ENCODE peak calls at places on chromosomes 2 and 18, in four cellular contexts. J, D, H and P are unnamed samples.

GRCh38 chr2:126534508-126534907 is 121.5 kb upstream of the GYPC start:
- DNase-seq in D (no peak), J (no peak), H (no peak), P (no peak)

GRCh38 chr2:158072361-158072760 is 29.3 kb upstream of the UPP2 start:
- DNase-seq in D (no peak), J (no peak), H (no peak), P (no peak)

GRCh38 chr2:159982270-159982669 is 80.1 kb downstream of the PLA2R1 start:
- DNase-seq in J (no peak), D (no peak), H (peak; percentile 64), P (peak; percentile 72)

GRCh38 chr2:117190856-117191255 is 623.6 kb upstream of the DDX18 start:
- DNase-seq in D (no peak), H (no peak), J (no peak), P (no peak)

GRCh38 chr2:121925466-121925865 is 170.0 kb downstream of the TSN start:
- DNase-seq in J (no peak), H (no peak), D (no peak), P (no peak)

GRCh38 chr2:155099784-155100183 is 401.3 kb downstream of the KCNJ3 start:
- DNase-seq in H (no peak), J (peak; percentile 53), D (no peak), P (no peak)

GRCh38 chr18:48157956-48158355 is 227.5 kb upstream of the SMAD2 start:
- DNase-seq in H (no peak), J (no peak), D (no peak), P (no peak)

GRCh38 chr2:43222472-43223146 is 3.8 kb downstream of the ZFP36L2 start:
- DNase-seq in D (no peak), J (no peak), H (peak; percentile 41), P (peak; percentile 7)

GRCh38 chr2:241315879-241316700 is at the start of gene SEPTIN2:
- DNase-seq in D (no peak), J (no peak), H (peak; percentile 28), P (peak; percentile 41)

GRCh38 chr18:34976899-34977786 is 64.1 kb upstream of the MAPRE2 start:
- DNase-seq in H (peak; percentile 19), D (peak; percentile 93), J (peak; percentile 87), P (peak; percentile 38)

GRCh38 chr2:3427272-3427671 is 47.8 kb downstream of the TRAPPC12 start:
- DNase-seq in H (no peak), D (no peak), J (no peak), P (no peak)

GRCh38 chr2:57549642-57550102 is 496.9 kb upstream of the VRK2 start:
- DNase-seq in H (no peak), J (no peak), D (no peak), P (peak; percentile 6)

GRCh38 chr2:238471-239268 is 25.2 kb downstream of the SH3YL1 start:
- DNase-seq in D (no peak), H (peak; percentile 9), J (no peak), P (no peak)

GRCh38 chr2:1049691-1050090 is 99.0 kb downstream of the SNTG2 start:
- DNase-seq in D (no peak), J (no peak), H (peak; percentile 70), P (peak; percentile 87)

GRCh38 chr18:74311000-74311399 is 4.6 kb upstream of the C18orf63 start:
- DNase-seq in D (no peak), H (no peak), J (no peak), P (no peak)

GRCh38 chr18:74314759-74315463 is 728 bp upstream of the C18orf63 start:
- DNase-seq in D (no peak), H (no peak), J (no peak), P (no peak)

GRCh38 chr18:74315464-74316256 is at the start of gene C18orf63:
- DNase-seq in D (no peak), J (no peak), H (no peak), P (no peak)

DNA sequence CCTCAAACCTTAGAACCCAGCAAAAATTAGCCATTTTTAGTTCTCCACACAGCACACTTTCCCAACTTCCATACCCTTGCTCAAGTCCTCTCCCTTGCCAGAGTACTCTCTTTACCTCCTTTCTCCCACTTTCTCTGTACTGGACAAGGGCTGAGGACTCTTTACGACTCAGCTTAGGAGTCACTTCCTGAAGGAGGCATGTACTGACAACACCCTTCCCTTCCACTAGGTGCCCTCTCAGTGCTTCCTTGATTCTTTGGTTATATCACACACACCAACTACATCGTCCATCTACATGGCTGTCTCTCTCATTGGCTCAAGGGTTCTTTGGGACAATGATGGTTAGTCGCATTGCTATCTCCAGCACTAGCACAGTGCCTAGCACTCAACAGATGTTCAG is 5.2 kb upstream of the C18orf63 start:
- DNase-seq in J (peak; percentile 49), D (no peak), H (peak; percentile 60), P (peak; percentile 33)
- TF ChIP-seq CTCF in J (peak; percentile 56), D (peak; percentile 71), H (peak; percentile 47), P (peak; percentile 74)

GRCh38 chr18:46715062-46715461 is 41.8 kb downstream of the ST8SIA5 start:
- DNase-seq in J (no peak), H (no peak), D (no peak), P (no peak)
- TF ChIP-seq CTCF in J (peak; percentile 56), H (no peak), D (no peak), P (no peak)

DNA sequence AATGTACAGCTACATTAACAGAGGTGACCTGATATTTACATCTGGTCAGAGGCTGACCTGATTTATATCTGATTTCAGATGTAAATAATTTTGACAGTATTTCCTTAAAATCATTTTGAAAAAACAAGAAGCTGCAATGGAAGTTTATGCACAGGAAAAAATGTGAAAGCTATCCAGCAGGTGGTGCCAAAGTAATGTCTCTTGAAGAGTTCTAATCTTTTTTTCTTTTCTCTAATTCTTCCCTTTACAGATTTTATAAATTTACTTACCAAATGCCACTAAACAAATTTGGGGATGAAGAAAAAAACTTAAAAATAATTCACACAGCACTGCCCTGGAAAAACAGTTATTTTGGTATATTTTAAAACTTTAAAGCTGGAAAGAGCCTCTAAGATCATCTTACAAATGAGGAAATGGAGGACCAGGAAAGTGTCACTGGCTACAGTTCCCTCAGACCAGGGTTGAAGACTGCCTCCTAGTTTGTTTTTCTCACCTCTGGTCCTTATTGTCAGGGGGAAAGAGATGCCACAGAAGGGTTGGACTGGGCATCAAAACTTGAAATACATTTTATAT is 16.4 kb upstream of the FBLN7 start:
- DNase-seq in J (no peak), D (no peak), H (peak; percentile 66), P (peak; percentile 40)
- TF ChIP-seq CTCF in J (peak; percentile 82), D (peak; percentile 55), H (peak; percentile 71), P (peak; percentile 55)

DNA sequence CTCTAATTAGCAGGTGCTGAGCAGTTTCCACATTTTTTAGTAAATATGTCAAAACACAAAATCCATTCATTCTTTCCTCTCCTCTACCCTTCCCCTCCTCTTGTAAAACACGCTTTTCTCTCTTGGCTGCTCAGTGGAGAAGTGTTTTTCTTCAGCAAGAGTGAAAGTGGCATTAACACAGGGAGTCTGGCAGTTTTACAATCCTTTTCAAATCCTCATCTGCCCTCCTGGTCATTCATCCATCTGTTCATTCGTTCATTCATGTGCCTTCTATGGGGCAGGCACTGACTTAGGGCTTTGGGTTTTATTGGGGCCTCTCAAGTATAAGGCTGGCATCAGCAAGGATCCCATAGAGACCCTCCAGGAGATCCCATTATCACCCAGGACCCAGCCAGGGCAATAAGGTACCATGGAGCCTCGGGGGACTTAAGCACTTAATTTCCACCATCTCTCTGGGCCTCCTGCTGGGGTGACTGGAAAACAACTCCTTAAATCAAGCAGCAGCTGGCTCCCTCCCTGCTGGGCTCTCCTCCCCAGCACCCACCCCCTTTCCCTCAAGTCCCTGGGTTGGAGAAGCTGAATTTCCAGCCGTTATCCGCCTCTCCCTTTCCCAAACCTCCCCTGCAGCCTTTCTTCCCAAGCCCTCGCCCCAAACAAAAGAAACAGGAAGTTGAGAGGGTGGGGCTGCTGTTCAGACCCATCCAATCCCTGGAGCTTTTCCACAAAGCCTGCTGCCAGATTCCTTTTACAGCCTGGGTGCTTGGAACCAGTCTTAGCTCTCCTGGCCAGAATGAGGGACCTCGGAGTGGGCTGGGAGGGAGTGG is 32.6 kb downstream of the MARCHF4 start:
- DNase-seq in D (no peak), H (peak; percentile 81), J (peak; percentile 86), P (no peak)
- TF ChIP-seq CTCF in D (no peak), H (peak; percentile 18), J (peak; percentile 10), P (peak; percentile 32)

GRCh38 chr2:139031722-139032121 is 251.5 kb upstream of the NXPH2 start:
- DNase-seq in D (no peak), J (peak; percentile 46), H (no peak), P (peak; percentile 3)
- TF ChIP-seq CTCF in D (no peak), J (peak; percentile 51), H (no peak), P (peak; percentile 25)

DNA sequence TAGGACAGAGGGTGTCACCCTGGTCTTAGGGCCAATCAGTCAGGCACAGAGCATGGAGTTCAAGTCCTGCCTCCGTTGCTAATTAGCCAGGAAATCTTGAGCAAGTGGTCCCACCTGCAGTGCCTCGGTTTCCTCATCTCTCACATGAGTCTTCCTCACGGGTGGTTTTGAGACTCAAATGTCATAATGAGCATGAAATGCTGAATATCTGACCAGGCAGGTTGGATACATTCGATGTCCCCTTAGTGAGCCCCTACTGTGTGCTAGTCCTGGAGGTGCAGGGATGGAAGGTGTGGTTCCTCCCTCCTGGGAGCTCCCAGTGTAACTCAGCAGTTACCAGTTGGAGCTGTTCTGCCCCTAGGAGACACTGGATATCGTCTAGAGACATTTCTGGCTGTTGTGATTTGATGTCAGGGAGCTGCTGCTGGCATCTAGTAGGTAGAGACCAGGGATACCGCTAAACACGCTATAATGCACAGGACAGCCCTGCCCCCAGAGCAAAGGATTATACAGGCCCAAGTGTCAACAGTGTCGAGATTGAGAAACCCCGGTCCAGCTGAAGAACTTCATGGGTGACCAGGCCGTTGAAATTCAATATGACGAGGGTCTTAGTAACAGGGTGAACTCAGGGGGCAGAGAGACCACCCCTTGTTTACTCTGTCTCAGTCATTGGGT is 118.5 kb upstream of the TWIST2 start:
- DNase-seq in J (no peak), D (no peak), H (no peak), P (no peak)
- TF ChIP-seq CTCF in J (no peak), D (no peak), H (no peak), P (no peak)

GRCh38 chr18:1511619-1512311 is 607.1 kb downstream of the ADCYAP1 start:
- DNase-seq in H (no peak), J (no peak), D (no peak), P (no peak)

GRCh38 chr18:1510542-1511179 is 606.0 kb downstream of the ADCYAP1 start:
- DNase-seq in D (no peak), H (no peak), J (no peak), P (no peak)

DNA sequence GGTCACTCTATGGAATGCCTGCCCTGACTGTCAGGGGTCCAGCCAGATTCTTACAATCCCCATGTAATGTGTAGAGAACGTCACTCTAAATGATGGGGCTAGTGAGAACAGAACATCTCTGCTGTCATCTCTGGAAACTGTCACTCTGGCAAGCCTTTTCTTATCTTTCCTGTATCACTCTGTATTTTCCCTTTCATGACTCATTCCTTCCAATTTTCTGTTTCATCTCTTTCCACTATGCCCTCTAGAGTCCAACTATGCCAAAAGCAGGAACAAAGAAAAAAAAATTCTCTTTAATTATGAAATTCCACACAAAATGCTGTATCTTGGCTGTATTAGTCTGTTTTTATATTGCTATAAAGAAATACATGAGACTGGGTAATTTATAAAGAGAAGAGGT is 608.8 kb downstream of the ADCYAP1 start:
- DNase-seq in J (no peak), D (no peak), H (no peak), P (no peak)
- TF ChIP-seq CTCF in J (no peak), D (no peak), H (no peak), P (no peak)

GRCh38 chr2:128469203-128469602 is 150.5 kb upstream of the HS6ST1 start:
- DNase-seq in H (no peak), D (no peak), J (peak; percentile 40), P (peak; percentile 10)
- TF ChIP-seq CTCF in H (peak; percentile 31), D (peak; percentile 13), J (peak; percentile 75), P (peak; percentile 68)

GRCh38 chr2:174888646-174889271 is 116.4 kb downstream of the CHN1 start:
- DNase-seq in D (no peak), H (peak; percentile 18), J (no peak), P (peak; percentile 4)
- TF ChIP-seq CTCF in D (no peak), H (peak; percentile 22), J (peak; percentile 38), P (peak; percentile 38)